ENCODE peak calls at places on chromosomes 13 and 19, in nine cellular contexts. One of them, this sample, is unnamed. For H3K4me1 and H3K27me3, the result is how much of the 10 kb centered on the place peaks cover.

GRCh38 chr13:23915308-23915707 is 18.0 kb upstream of the C1QTNF9B start:
- DNase-seq in cardiac muscle cell: no peak
- DNase-seq in mesendoderm: peak
- DNase-seq in CD8-positive, alpha-beta memory T cell: no peak
- DNase-seq in left ventricle myocardium inferior: no peak
- DNase-seq in GM23338: no peak
- DNase-seq in H9: no peak
- DNase-seq in neuronal stem cell: no peak
- DNase-seq in body of pancreas: no peak
- DNase-seq in this sample: no peak

GRCh38 chr19:15288146-15288963 is 44.0 kb downstream of the BRD4 start:
- DNase-seq in CD8-positive, alpha-beta memory T cell: no peak
- DNase-seq in cardiac muscle cell: no peak
- DNase-seq in neuronal stem cell: no peak
- DNase-seq in mesendoderm: no peak
- DNase-seq in GM23338: no peak
- DNase-seq in body of pancreas: peak
- DNase-seq in H9: no peak
- DNase-seq in left ventricle myocardium inferior: no peak
- DNase-seq in this sample: peak

GRCh38 chr13:30796132-30796832 is 60.9 kb downstream of the ALOX5AP start:
- DNase-seq in H9: no peak
- DNase-seq in GM23338: no peak
- DNase-seq in left ventricle myocardium inferior: no peak
- DNase-seq in body of pancreas: no peak
- DNase-seq in mesendoderm: no peak
- DNase-seq in CD8-positive, alpha-beta memory T cell: no peak
- DNase-seq in cardiac muscle cell: no peak
- DNase-seq in neuronal stem cell: no peak
- DNase-seq in this sample: no peak

GRCh38 chr19:13765395-13766094 is 1.2 kb downstream of the MRI1 start:
- DNase-seq in cardiac muscle cell: no peak
- DNase-seq in neuronal stem cell: no peak
- DNase-seq in GM23338: peak
- DNase-seq in H9: peak
- DNase-seq in mesendoderm: peak
- DNase-seq in CD8-positive, alpha-beta memory T cell: no peak
- DNase-seq in body of pancreas: no peak
- DNase-seq in left ventricle myocardium inferior: no peak
- DNase-seq in this sample: no peak

GRCh38 chr13:29543230-29544215 is 52.0 kb downstream of the SLC7A1 start:
- DNase-seq in GM23338: peak
- DNase-seq in left ventricle myocardium inferior: no peak
- DNase-seq in body of pancreas: no peak
- DNase-seq in CD8-positive, alpha-beta memory T cell: no peak
- DNase-seq in mesendoderm: peak
- DNase-seq in H9: peak
- DNase-seq in cardiac muscle cell: no peak
- DNase-seq in neuronal stem cell: no peak
- DNase-seq in this sample: peak

GRCh38 chr13:95382411-95382810 is 81.2 kb upstream of the ABCC4 start:
- DNase-seq in cardiac muscle cell: no peak
- DNase-seq in body of pancreas: no peak
- DNase-seq in GM23338: no peak
- DNase-seq in H9: no peak
- DNase-seq in mesendoderm: no peak
- DNase-seq in neuronal stem cell: no peak
- DNase-seq in left ventricle myocardium inferior: no peak
- DNase-seq in CD8-positive, alpha-beta memory T cell: no peak
- DNase-seq in this sample: no peak

GRCh38 chr19:7851623-7852500 is 21.8 kb downstream of the EVI5L start:
- DNase-seq in body of pancreas: no peak
- DNase-seq in GM23338: no peak
- DNase-seq in cardiac muscle cell: no peak
- DNase-seq in neuronal stem cell: no peak
- DNase-seq in H9: no peak
- DNase-seq in CD8-positive, alpha-beta memory T cell: no peak
- DNase-seq in mesendoderm: no peak
- DNase-seq in left ventricle myocardium inferior: no peak
- DNase-seq in this sample: no peak

GRCh38 chr19:33298146-33298911 is 4.0 kb downstream of the CEBPA start:
- DNase-seq in mesendoderm: no peak
- DNase-seq in GM23338: peak
- DNase-seq in left ventricle myocardium inferior: no peak
- DNase-seq in neuronal stem cell: no peak
- DNase-seq in body of pancreas: no peak
- DNase-seq in CD8-positive, alpha-beta memory T cell: no peak
- DNase-seq in H9: no peak
- DNase-seq in cardiac muscle cell: no peak
- DNase-seq in this sample: no peak

GRCh38 chr13:23979361-23980159 is 82.3 kb upstream of the C1QTNF9B start:
- DNase-seq in H9: peak
- DNase-seq in GM23338: peak
- DNase-seq in neuronal stem cell: peak
- DNase-seq in left ventricle myocardium inferior: peak
- DNase-seq in cardiac muscle cell: peak
- DNase-seq in body of pancreas: peak
- DNase-seq in mesendoderm: peak
- DNase-seq in CD8-positive, alpha-beta memory T cell: peak
- DNase-seq in this sample: peak

GRCh38 chr19:54158812-54159351 is 639 bp downstream of the LENG1 start:
- DNase-seq in CD8-positive, alpha-beta memory T cell: no peak
- DNase-seq in GM23338: no peak
- DNase-seq in body of pancreas: no peak
- DNase-seq in cardiac muscle cell: peak
- DNase-seq in mesendoderm: no peak
- DNase-seq in H9: no peak
- DNase-seq in left ventricle myocardium inferior: no peak
- DNase-seq in neuronal stem cell: no peak
- DNase-seq in this sample: no peak

GRCh38 chr13:25300861-25301346 is 521 bp upstream of the NUP58 start:
- DNase-seq in H9: peak
- DNase-seq in neuronal stem cell: no peak
- DNase-seq in body of pancreas: no peak
- DNase-seq in mesendoderm: no peak
- DNase-seq in GM23338: peak
- DNase-seq in cardiac muscle cell: no peak
- DNase-seq in left ventricle myocardium inferior: peak
- DNase-seq in CD8-positive, alpha-beta memory T cell: no peak
- DNase-seq in this sample: peak

GRCh38 chr13:63910406-63910957 is 2494.8 kb upstream of the PCDH20 start:
- DNase-seq in left ventricle myocardium inferior: no peak
- DNase-seq in neuronal stem cell: peak
- DNase-seq in mesendoderm: peak
- DNase-seq in body of pancreas: no peak
- DNase-seq in cardiac muscle cell: no peak
- DNase-seq in CD8-positive, alpha-beta memory T cell: no peak
- DNase-seq in H9: peak
- DNase-seq in GM23338: peak
- DNase-seq in this sample: peak

GRCh38 chr19:6236310-6237291 is 43.2 kb downstream of the MLLT1 start:
- DNase-seq in left ventricle myocardium inferior: peak
- DNase-seq in body of pancreas: peak
- DNase-seq in mesendoderm: no peak
- DNase-seq in GM23338: peak
- DNase-seq in neuronal stem cell: no peak
- DNase-seq in H9: no peak
- DNase-seq in CD8-positive, alpha-beta memory T cell: no peak
- DNase-seq in cardiac muscle cell: no peak
- DNase-seq in this sample: no peak

GRCh38 chr19:6233827-6234511 is 45.8 kb downstream of the MLLT1 start:
- DNase-seq in neuronal stem cell: no peak
- DNase-seq in left ventricle myocardium inferior: peak
- DNase-seq in mesendoderm: no peak
- DNase-seq in GM23338: no peak
- DNase-seq in CD8-positive, alpha-beta memory T cell: no peak
- DNase-seq in body of pancreas: peak
- DNase-seq in H9: no peak
- DNase-seq in cardiac muscle cell: no peak
- DNase-seq in this sample: peak

GRCh38 chr19:6233051-6233826 is 46.5 kb downstream of the MLLT1 start:
- DNase-seq in H9: no peak
- DNase-seq in CD8-positive, alpha-beta memory T cell: no peak
- DNase-seq in left ventricle myocardium inferior: peak
- DNase-seq in cardiac muscle cell: no peak
- DNase-seq in body of pancreas: peak
- DNase-seq in mesendoderm: no peak
- DNase-seq in neuronal stem cell: no peak
- DNase-seq in GM23338: no peak
- DNase-seq in this sample: peak

GRCh38 chr19:6234527-6234926 is 45.2 kb downstream of the MLLT1 start:
- DNase-seq in neuronal stem cell: no peak
- DNase-seq in cardiac muscle cell: no peak
- DNase-seq in body of pancreas: no peak
- DNase-seq in CD8-positive, alpha-beta memory T cell: no peak
- DNase-seq in left ventricle myocardium inferior: no peak
- DNase-seq in H9: no peak
- DNase-seq in GM23338: no peak
- DNase-seq in mesendoderm: no peak
- DNase-seq in this sample: no peak

DNA sequence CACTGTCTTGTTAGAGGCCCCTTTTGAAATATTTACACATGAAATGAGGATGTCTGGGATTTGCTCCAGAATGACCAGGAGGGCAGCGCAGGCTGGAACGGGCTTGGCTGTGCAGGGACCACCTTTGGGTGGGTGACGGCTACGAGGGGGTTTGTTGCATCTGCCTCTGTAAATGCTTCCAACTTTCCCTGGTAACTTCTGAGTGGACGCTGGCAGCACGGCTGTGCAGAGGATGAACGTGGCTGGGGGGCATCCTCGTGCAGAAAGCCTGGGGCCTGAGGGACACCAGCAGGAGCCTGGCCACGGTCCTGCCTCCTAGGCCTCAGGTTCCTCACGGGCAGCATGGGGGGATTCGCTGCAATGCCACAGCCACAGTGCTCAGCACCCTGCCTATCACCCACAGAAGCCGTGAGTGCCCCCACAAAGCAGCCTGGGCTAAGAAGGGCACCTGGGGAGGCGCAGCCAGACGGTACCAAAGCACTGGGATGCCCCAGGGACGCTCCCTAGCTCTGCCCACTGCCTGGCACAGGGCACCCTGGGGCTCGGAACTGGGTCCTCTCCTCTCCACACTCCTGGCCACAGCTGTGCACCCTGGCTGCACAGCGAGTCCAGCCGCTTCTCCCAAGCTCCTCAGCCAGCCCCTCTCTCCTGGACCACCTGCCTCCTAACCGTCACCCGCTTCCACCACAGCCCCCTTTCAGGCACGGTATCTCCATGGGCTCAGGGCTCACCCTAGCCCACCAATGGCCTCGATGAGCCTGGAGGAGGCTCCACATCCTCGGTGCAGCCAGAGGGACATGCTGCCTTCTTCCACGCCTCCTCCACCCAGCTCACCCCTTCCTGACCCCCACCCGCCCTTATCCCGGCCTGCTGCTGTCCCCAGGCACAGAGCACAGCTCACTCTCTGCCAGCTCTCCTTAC is 44.5 kb downstream of the MLLT1 start:
- DNase-seq in H9: no peak
- DNase-seq in mesendoderm: no peak
- DNase-seq in body of pancreas: no peak
- DNase-seq in GM23338: no peak
- DNase-seq in CD8-positive, alpha-beta memory T cell: no peak
- DNase-seq in cardiac muscle cell: no peak
- DNase-seq in left ventricle myocardium inferior: peak
- DNase-seq in neuronal stem cell: no peak
- DNase-seq in this sample: no peak
- H3K4me1 ChIP-seq in H9: under half
- H3K4me1 ChIP-seq in mesendoderm: under half
- H3K4me1 ChIP-seq in body of pancreas: half or more
- H3K4me1 ChIP-seq in GM23338: under half
- H3K4me1 ChIP-seq in CD8-positive, alpha-beta memory T cell: under half
- H3K4me1 ChIP-seq in cardiac muscle cell: under half
- H3K4me1 ChIP-seq in left ventricle myocardium inferior: half or more
- H3K4me1 ChIP-seq in neuronal stem cell: under half
- H3K4me1 ChIP-seq in this sample: under half

GRCh38 chr13:51804295-51805172 is 571 bp upstream of the DHRS12 start:
- DNase-seq in left ventricle myocardium inferior: no peak
- DNase-seq in neuronal stem cell: no peak
- DNase-seq in CD8-positive, alpha-beta memory T cell: peak
- DNase-seq in mesendoderm: no peak
- DNase-seq in H9: no peak
- DNase-seq in GM23338: no peak
- DNase-seq in cardiac muscle cell: no peak
- DNase-seq in body of pancreas: peak
- DNase-seq in this sample: no peak
- H3K27me3 ChIP-seq in left ventricle myocardium inferior: under half
- H3K27me3 ChIP-seq in neuronal stem cell: under half
- H3K27me3 ChIP-seq in CD8-positive, alpha-beta memory T cell: under half
- H3K27me3 ChIP-seq in mesendoderm: under half
- H3K27me3 ChIP-seq in H9: under half
- H3K27me3 ChIP-seq in GM23338: under half
- H3K27me3 ChIP-seq in cardiac muscle cell: under half
- H3K27me3 ChIP-seq in body of pancreas: under half
- H3K27me3 ChIP-seq in this sample: under half

GRCh38 chr19:41397086-41398041 is at the start of the genes BCKDHA and EXOSC5:
- DNase-seq in GM23338: peak
- DNase-seq in cardiac muscle cell: peak
- DNase-seq in left ventricle myocardium inferior: peak
- DNase-seq in H9: peak
- DNase-seq in mesendoderm: peak
- DNase-seq in body of pancreas: peak
- DNase-seq in neuronal stem cell: peak
- DNase-seq in CD8-positive, alpha-beta memory T cell: peak
- DNase-seq in this sample: peak

GRCh38 chr19:41398042-41398403 is 405 bp downstream of the BCKDHA start:
- DNase-seq in left ventricle myocardium inferior: no peak
- DNase-seq in body of pancreas: no peak
- DNase-seq in CD8-positive, alpha-beta memory T cell: no peak
- DNase-seq in H9: no peak
- DNase-seq in GM23338: no peak
- DNase-seq in cardiac muscle cell: no peak
- DNase-seq in mesendoderm: no peak
- DNase-seq in neuronal stem cell: no peak
- DNase-seq in this sample: no peak

GRCh38 chr19:41399525-41399924 is 1.9 kb downstream of the BCKDHA start:
- DNase-seq in CD8-positive, alpha-beta memory T cell: no peak
- DNase-seq in GM23338: no peak
- DNase-seq in neuronal stem cell: no peak
- DNase-seq in body of pancreas: no peak
- DNase-seq in cardiac muscle cell: no peak
- DNase-seq in left ventricle myocardium inferior: no peak
- DNase-seq in mesendoderm: no peak
- DNase-seq in H9: no peak
- DNase-seq in this sample: no peak

GRCh38 chr19:41399091-41399490 is 1.5 kb downstream of the BCKDHA start:
- DNase-seq in H9: no peak
- DNase-seq in cardiac muscle cell: no peak
- DNase-seq in GM23338: no peak
- DNase-seq in CD8-positive, alpha-beta memory T cell: no peak
- DNase-seq in neuronal stem cell: no peak
- DNase-seq in body of pancreas: no peak
- DNase-seq in mesendoderm: no peak
- DNase-seq in left ventricle myocardium inferior: no peak
- DNase-seq in this sample: no peak

GRCh38 chr19:41398603-41399002 is 985 bp downstream of the BCKDHA start:
- DNase-seq in body of pancreas: no peak
- DNase-seq in neuronal stem cell: no peak
- DNase-seq in GM23338: no peak
- DNase-seq in mesendoderm: no peak
- DNase-seq in H9: no peak
- DNase-seq in cardiac muscle cell: no peak
- DNase-seq in CD8-positive, alpha-beta memory T cell: no peak
- DNase-seq in left ventricle myocardium inferior: no peak
- DNase-seq in this sample: no peak
- H3K27ac ChIP-seq in body of pancreas: no peak
- H3K27ac ChIP-seq in neuronal stem cell: no peak
- H3K27ac ChIP-seq in GM23338: no peak
- H3K27ac ChIP-seq in mesendoderm: no peak
- H3K27ac ChIP-seq in H9: no peak
- H3K27ac ChIP-seq in cardiac muscle cell: peak
- H3K27ac ChIP-seq in CD8-positive, alpha-beta memory T cell: peak
- H3K27ac ChIP-seq in left ventricle myocardium inferior: peak
- H3K27ac ChIP-seq in this sample: no peak

GRCh38 chr13:26584713-26585112 is 27.2 kb downstream of the WASF3 start:
- DNase-seq in neuronal stem cell: no peak
- DNase-seq in CD8-positive, alpha-beta memory T cell: no peak
- DNase-seq in left ventricle myocardium inferior: no peak
- DNase-seq in mesendoderm: no peak
- DNase-seq in body of pancreas: no peak
- DNase-seq in cardiac muscle cell: no peak
- DNase-seq in H9: no peak
- DNase-seq in GM23338: no peak
- DNase-seq in this sample: no peak
- H3K4me1 ChIP-seq in neuronal stem cell: under half
- H3K4me1 ChIP-seq in CD8-positive, alpha-beta memory T cell: under half
- H3K4me1 ChIP-seq in left ventricle myocardium inferior: under half
- H3K4me1 ChIP-seq in mesendoderm: under half
- H3K4me1 ChIP-seq in body of pancreas: under half
- H3K4me1 ChIP-seq in cardiac muscle cell: under half
- H3K4me1 ChIP-seq in H9: under half
- H3K4me1 ChIP-seq in GM23338: under half
- H3K4me1 ChIP-seq in this sample: under half